ENCODE peak calls at places on chromosomes 1 and 21, in ten cellular contexts. G is T-helper 17 cell, V is germinal center, E is psoas muscle, P is heart left ventricle, M is fibroblast of mammary gland, S is EH, T is AG09319, F is BE2C, J is NCI-H187. I is an unnamed sample.

GRCh38 chr1:1858382-1859086 is 32.4 kb downstream of the GNB1 start:
- DNase-seq in J (no peak), E (peak; percentile 79), S (peak; percentile 96), M (peak; percentile 86), P (peak; percentile 88), G (no peak), V (no peak), F (peak; percentile 88), T (peak; percentile 80), I (no peak)

GRCh38 chr1:9721606-9722377 is 70.3 kb downstream of the PIK3CD start:
- DNase-seq in E (no peak), T (no peak), J (no peak), V (peak; percentile 73), S (peak; percentile 22), G (peak; percentile 74), P (no peak), M (no peak), F (peak; percentile 55), I (no peak)

GRCh38 chr1:115107501-115108260 is 18.4 kb upstream of the TSPAN2 start:
- DNase-seq in S (peak; percentile 43), E (no peak), P (no peak), J (no peak), V (no peak), M (peak; percentile 73), T (peak; percentile 32), F (no peak), G (no peak), I (no peak)

GRCh38 chr1:220315070-220315839 is 43.0 kb upstream of the RAB3GAP2 start:
- DNase-seq in G (no peak), V (no peak), M (no peak), E (no peak), P (no peak), F (no peak), S (no peak), J (no peak), T (no peak), I (no peak)

GRCh38 chr1:41493117-41493536 is 8.6 kb upstream of the EDN2 start:
- DNase-seq in E (peak; percentile 62), P (no peak), M (peak; percentile 96), T (peak; percentile 14), V (no peak), G (no peak), F (no peak), S (peak; percentile 90), J (no peak), I (peak; percentile 61)

GRCh38 chr1:115204529-115204928 is 115.2 kb upstream of the TSPAN2 start:
- DNase-seq in T (no peak), J (no peak), V (no peak), E (no peak), P (no peak), M (no peak), G (no peak), F (no peak), S (no peak), I (no peak)

GRCh38 chr21:32338209-32338921 is 39.7 kb downstream of the MRAP start:
- DNase-seq in M (no peak), E (no peak), V (no peak), G (no peak), F (no peak), S (no peak), P (no peak), J (no peak), T (no peak), I (no peak)

GRCh38 chr21:36350282-36350910 is 30.4 kb downstream of the MORC3 start:
- DNase-seq in P (no peak), J (no peak), T (no peak), M (peak; percentile 67), F (no peak), V (no peak), S (peak; percentile 81), E (no peak), G (no peak), I (no peak)

GRCh38 chr1:1331068-1331965 is at the start of gene TAS1R3:
- DNase-seq in P (no peak), T (no peak), V (peak; percentile 53), J (no peak), F (no peak), M (no peak), E (no peak), G (no peak), S (peak; percentile 39), I (no peak)

GRCh38 chr1:160669276-160669675 is 22.4 kb upstream of the SLAMF1 start:
- DNase-seq in M (no peak), T (no peak), E (no peak), V (no peak), J (no peak), P (no peak), G (no peak), F (no peak), S (no peak), I (no peak)

GRCh38 chr21:37407719-37408455 is 41.3 kb downstream of the DYRK1A start:
- DNase-seq in P (no peak), S (peak; percentile 77), J (no peak), G (no peak), T (no peak), V (no peak), F (no peak), M (peak; percentile 43), E (no peak), I (no peak)

GRCh38 chr21:32350211-32350980 is 42.4 kb downstream of the URB1 start:
- DNase-seq in J (no peak), S (no peak), E (no peak), T (no peak), P (no peak), V (no peak), F (no peak), M (no peak), G (no peak), I (no peak)

GRCh38 chr1:230047114-230047865 is 19.7 kb upstream of the GALNT2 start:
- DNase-seq in E (no peak), G (no peak), S (peak; percentile 29), V (no peak), T (no peak), M (no peak), J (no peak), P (no peak), F (no peak), I (no peak)

GRCh38 chr1:51671527-51672325 is 54.8 kb downstream of the OSBPL9 start:
- DNase-seq in F (no peak), S (peak; percentile 92), G (no peak), P (no peak), T (no peak), M (peak; percentile 72), V (no peak), J (no peak), E (no peak), I (no peak)

GRCh38 chr1:198015317-198015716 is 98.1 kb downstream of the LHX9 start:
- DNase-seq in J (no peak), S (no peak), G (no peak), T (no peak), P (no peak), E (no peak), V (no peak), F (no peak), M (no peak), I (no peak)

GRCh38 chr21:44521301-44521927 is 18.6 kb downstream of the KRTAP10-1 start:
- DNase-seq in G (no peak), S (no peak), F (peak; percentile 5), J (no peak), T (no peak), P (peak; percentile 12), V (no peak), E (peak; percentile 36), M (no peak), I (peak; percentile 61)

GRCh38 chr1:167312871-167313270 is 92.2 kb downstream of the POU2F1 start:
- DNase-seq in P (no peak), M (no peak), V (no peak), S (no peak), E (no peak), G (no peak), J (no peak), F (no peak), T (no peak), I (no peak)

GRCh38 chr1:97934491-97934890 is 13.7 kb upstream of the DPYD start:
- DNase-seq in F (no peak), M (no peak), G (no peak), P (no peak), V (no peak), T (no peak), S (no peak), E (no peak), J (no peak), I (no peak)

GRCh38 chr1:43930949-43931275 is 2.7 kb upstream of the ARTN start:
- DNase-seq in S (no peak), F (no peak), V (no peak), T (no peak), E (no peak), J (no peak), P (no peak), G (no peak), M (no peak), I (no peak)

GRCh38 chr1:153610334-153611023 is 2.5 kb downstream of the S100A16 start:
- DNase-seq in S (peak; percentile 60), E (no peak), T (no peak), G (no peak), J (no peak), P (no peak), V (no peak), M (peak; percentile 80), F (peak; percentile 57), I (no peak)

GRCh38 chr1:87329051-87329755 is 523 bp downstream of the LMO4 start:
- DNase-seq in E (peak; percentile 71), M (peak; percentile 51), V (peak; percentile 63), S (peak; percentile 53), P (peak; percentile 55), G (peak; percentile 21), T (no peak), J (peak; percentile 24), F (peak; percentile 45), I (peak; percentile 49)

GRCh38 chr1:227733751-227734545 is 1.2 kb downstream of the JMJD4 start:
- DNase-seq in E (no peak), F (no peak), M (no peak), S (no peak), J (no peak), P (no peak), V (no peak), G (no peak), T (no peak), I (no peak)

GRCh38 chr1:8422439-8423133 is 104.7 kb downstream of the SLC45A1 start:
- DNase-seq in S (peak; percentile 56), M (no peak), T (no peak), V (no peak), P (peak; percentile 40), J (no peak), F (no peak), E (peak; percentile 70), G (no peak), I (no peak)

GRCh38 chr1:227035316-227035715 is 95.2 kb downstream of the COQ8A start:
- DNase-seq in G (no peak), F (no peak), E (no peak), M (no peak), J (no peak), P (no peak), S (no peak), T (no peak), V (no peak), I (no peak)

GRCh38 chr1:50421768-50422674 is 1.2 kb downstream of the DMRTA2 start:
- DNase-seq in J (no peak), V (no peak), F (no peak), M (no peak), P (no peak), T (no peak), G (no peak), E (no peak), S (no peak), I (no peak)

GRCh38 chr1:110463695-110464094 is 12.7 kb downstream of the PROK1 start:
- DNase-seq in G (no peak), V (no peak), P (no peak), S (peak; percentile 17), M (peak; percentile 56), T (no peak), F (no peak), E (no peak), J (no peak), I (no peak)

GRCh38 chr1:151056149-151056548 is 3.3 kb downstream of the CDC42SE1 start:
- DNase-seq in P (no peak), J (no peak), M (no peak), S (no peak), V (no peak), T (no peak), F (no peak), E (no peak), G (no peak), I (no peak)

GRCh38 chr1:8409107-8409506 is 91.2 kb downstream of the SLC45A1 start:
- DNase-seq in E (no peak), T (no peak), V (no peak), J (no peak), M (peak; percentile 81), G (no peak), S (peak; percentile 75), F (no peak), P (no peak), I (no peak)